ENCODE peak calls at places on chromosomes 1 and 21, in five cellular contexts. One of them, this sample, is unnamed.

GRCh38 chr1:243234978-243235657 is 20.0 kb downstream of the CEP170 start:
- DNase-seq in epithelial cell of proximal tubule: no peak
- DNase-seq in left ventricle myocardium inferior: no peak
- DNase-seq in small intestine: no peak
- DNase-seq in ELR: no peak
- DNase-seq in this sample: no peak

GRCh38 chr1:180269848-180270766 is 40.0 kb downstream of the LHX4 start:
- DNase-seq in ELR: no peak
- DNase-seq in epithelial cell of proximal tubule: no peak
- DNase-seq in small intestine: peak
- DNase-seq in left ventricle myocardium inferior: no peak
- DNase-seq in this sample: peak

GRCh38 chr21:35333831-35334593 is 284.9 kb upstream of the RUNX1 start:
- DNase-seq in epithelial cell of proximal tubule: no peak
- DNase-seq in ELR: no peak
- DNase-seq in small intestine: no peak
- DNase-seq in left ventricle myocardium inferior: peak
- DNase-seq in this sample: no peak

GRCh38 chr1:169236143-169236542 is 129.7 kb downstream of the ATP1B1 start:
- DNase-seq in ELR: no peak
- DNase-seq in left ventricle myocardium inferior: no peak
- DNase-seq in small intestine: no peak
- DNase-seq in epithelial cell of proximal tubule: no peak
- DNase-seq in this sample: no peak

GRCh38 chr1:226135059-226135651 is 51.4 kb downstream of the ACBD3 start:
- DNase-seq in epithelial cell of proximal tubule: no peak
- DNase-seq in ELR: no peak
- DNase-seq in small intestine: peak
- DNase-seq in left ventricle myocardium inferior: peak
- DNase-seq in this sample: peak

GRCh38 chr1:206591236-206591635 is 21.0 kb downstream of the EIF2D start:
- DNase-seq in epithelial cell of proximal tubule: no peak
- DNase-seq in left ventricle myocardium inferior: no peak
- DNase-seq in small intestine: no peak
- DNase-seq in ELR: no peak
- DNase-seq in this sample: no peak

GRCh38 chr1:206933333-206933945 is 11.7 kb upstream of the FCMR start:
- DNase-seq in small intestine: peak
- DNase-seq in ELR: peak
- DNase-seq in epithelial cell of proximal tubule: no peak
- DNase-seq in left ventricle myocardium inferior: no peak
- DNase-seq in this sample: no peak

GRCh38 chr1:225644666-225645065 is 8.3 kb downstream of the ENAH start:
- DNase-seq in left ventricle myocardium inferior: no peak
- DNase-seq in epithelial cell of proximal tubule: no peak
- DNase-seq in small intestine: no peak
- DNase-seq in ELR: no peak
- DNase-seq in this sample: no peak

GRCh38 chr21:42406846-42407245 is 3.1 kb downstream of the UBASH3A start:
- DNase-seq in ELR: no peak
- DNase-seq in small intestine: no peak
- DNase-seq in epithelial cell of proximal tubule: no peak
- DNase-seq in left ventricle myocardium inferior: no peak
- DNase-seq in this sample: no peak

GRCh38 chr1:231561663-231562383 is 33.4 kb downstream of the TSNAX start:
- DNase-seq in small intestine: peak
- DNase-seq in left ventricle myocardium inferior: no peak
- DNase-seq in ELR: no peak
- DNase-seq in epithelial cell of proximal tubule: no peak
- DNase-seq in this sample: no peak

GRCh38 chr1:98355656-98356384 is 305.7 kb upstream of the SNX7 start:
- DNase-seq in small intestine: no peak
- DNase-seq in epithelial cell of proximal tubule: no peak
- DNase-seq in ELR: peak
- DNase-seq in left ventricle myocardium inferior: no peak
- DNase-seq in this sample: peak

GRCh38 chr1:219757890-219758289 is 145.0 kb upstream of the ZC3H11B start:
- DNase-seq in ELR: no peak
- DNase-seq in epithelial cell of proximal tubule: no peak
- DNase-seq in small intestine: no peak
- DNase-seq in left ventricle myocardium inferior: peak
- DNase-seq in this sample: peak

GRCh38 chr1:27618341-27619067 is 14.6 kb upstream of the AHDC1 start:
- DNase-seq in epithelial cell of proximal tubule: no peak
- DNase-seq in left ventricle myocardium inferior: no peak
- DNase-seq in ELR: no peak
- DNase-seq in small intestine: peak
- DNase-seq in this sample: no peak

GRCh38 chr1:90305577-90305976 is 310.7 kb downstream of the ZNF326 start:
- DNase-seq in epithelial cell of proximal tubule: no peak
- DNase-seq in ELR: no peak
- DNase-seq in small intestine: no peak
- DNase-seq in left ventricle myocardium inferior: no peak
- DNase-seq in this sample: no peak

GRCh38 chr1:145994391-145995120 is 1.8 kb downstream of the TXNIP start:
- DNase-seq in left ventricle myocardium inferior: no peak
- DNase-seq in epithelial cell of proximal tubule: no peak
- DNase-seq in small intestine: peak
- DNase-seq in ELR: no peak
- DNase-seq in this sample: no peak

GRCh38 chr1:179743679-179744400 is 749 bp downstream of the FAM163A start:
- DNase-seq in epithelial cell of proximal tubule: no peak
- DNase-seq in small intestine: no peak
- DNase-seq in left ventricle myocardium inferior: no peak
- DNase-seq in ELR: no peak
- DNase-seq in this sample: peak

GRCh38 chr1:156458181-156458503 is 42.4 kb downstream of the MEF2D start:
- DNase-seq in ELR: peak
- DNase-seq in left ventricle myocardium inferior: no peak
- DNase-seq in small intestine: no peak
- DNase-seq in epithelial cell of proximal tubule: peak
- DNase-seq in this sample: no peak

GRCh38 chr1:169186106-169186505 is 79.6 kb downstream of the ATP1B1 start:
- DNase-seq in epithelial cell of proximal tubule: no peak
- DNase-seq in ELR: no peak
- DNase-seq in small intestine: no peak
- DNase-seq in left ventricle myocardium inferior: no peak
- DNase-seq in this sample: no peak

GRCh38 chr1:226541631-226542622 is 6.6 kb upstream of the STUM start:
- DNase-seq in ELR: no peak
- DNase-seq in epithelial cell of proximal tubule: peak
- DNase-seq in small intestine: peak
- DNase-seq in left ventricle myocardium inferior: peak
- DNase-seq in this sample: peak

GRCh38 chr1:177983824-177984528 is 14.1 kb upstream of the SEC16B start:
- DNase-seq in small intestine: no peak
- DNase-seq in left ventricle myocardium inferior: peak
- DNase-seq in epithelial cell of proximal tubule: peak
- DNase-seq in ELR: peak
- DNase-seq in this sample: peak

GRCh38 chr21:25396135-25396711 is 211.1 kb downstream of the MRPL39 start:
- DNase-seq in ELR: no peak
- DNase-seq in small intestine: no peak
- DNase-seq in epithelial cell of proximal tubule: no peak
- DNase-seq in left ventricle myocardium inferior: no peak
- DNase-seq in this sample: no peak

GRCh38 chr1:107198581-107198980 is 57.7 kb downstream of the NTNG1 start:
- DNase-seq in small intestine: no peak
- DNase-seq in ELR: no peak
- DNase-seq in epithelial cell of proximal tubule: no peak
- DNase-seq in left ventricle myocardium inferior: no peak
- DNase-seq in this sample: no peak

GRCh38 chr1:10992864-10993263 is 19.6 kb upstream of the TARDBP start:
- DNase-seq in ELR: no peak
- DNase-seq in epithelial cell of proximal tubule: no peak
- DNase-seq in left ventricle myocardium inferior: no peak
- DNase-seq in small intestine: no peak
- DNase-seq in this sample: no peak

GRCh38 chr1:46442317-46443161 is 47.1 kb upstream of the DMBX1 start:
- DNase-seq in left ventricle myocardium inferior: peak
- DNase-seq in epithelial cell of proximal tubule: peak
- DNase-seq in ELR: peak
- DNase-seq in small intestine: peak
- DNase-seq in this sample: peak

GRCh38 chr1:25579947-25580309 is 36.5 kb downstream of the LDLRAP1 start:
- DNase-seq in small intestine: no peak
- DNase-seq in left ventricle myocardium inferior: no peak
- DNase-seq in epithelial cell of proximal tubule: no peak
- DNase-seq in ELR: no peak
- DNase-seq in this sample: no peak